ENCODE peak calls at places on chromosomes 5 and 9, in seven cellular contexts. One of them, this sample, is unnamed.

GRCh38 chr5:123035320-123035949 is 1.1 kb downstream of the PPIC start:
- DNase-seq in psoas muscle: peak
- DNase-seq in dorsolateral prefrontal cortex: no peak
- DNase-seq in left lung: peak
- DNase-seq in HepG2: peak
- DNase-seq in cardiac muscle cell: peak
- DNase-seq in RWPE1: peak
- DNase-seq in this sample: peak

GRCh38 chr9:81717061-81717746 is 27.9 kb upstream of the TLE1 start:
- DNase-seq in left lung: no peak
- DNase-seq in cardiac muscle cell: no peak
- DNase-seq in dorsolateral prefrontal cortex: no peak
- DNase-seq in HepG2: no peak
- DNase-seq in psoas muscle: no peak
- DNase-seq in RWPE1: no peak
- DNase-seq in this sample: no peak

GRCh38 chr9:3526903-3527652 is 1.3 kb upstream of the RFX3 start:
- DNase-seq in psoas muscle: peak
- DNase-seq in HepG2: peak
- DNase-seq in left lung: no peak
- DNase-seq in RWPE1: no peak
- DNase-seq in dorsolateral prefrontal cortex: peak
- DNase-seq in cardiac muscle cell: peak
- DNase-seq in this sample: no peak

GRCh38 chr5:159332800-159333563 is 2.7 kb upstream of the IL12B start:
- DNase-seq in left lung: no peak
- DNase-seq in HepG2: no peak
- DNase-seq in cardiac muscle cell: no peak
- DNase-seq in psoas muscle: no peak
- DNase-seq in RWPE1: no peak
- DNase-seq in dorsolateral prefrontal cortex: no peak
- DNase-seq in this sample: no peak

GRCh38 chr5:37668524-37669047 is 171.3 kb downstream of the GDNF start:
- DNase-seq in HepG2: peak
- DNase-seq in psoas muscle: peak
- DNase-seq in dorsolateral prefrontal cortex: no peak
- DNase-seq in RWPE1: peak
- DNase-seq in left lung: peak
- DNase-seq in cardiac muscle cell: peak
- DNase-seq in this sample: no peak

GRCh38 chr9:109440797-109441287 is 57.3 kb downstream of the PTPN3 start:
- DNase-seq in RWPE1: peak
- DNase-seq in HepG2: peak
- DNase-seq in psoas muscle: no peak
- DNase-seq in cardiac muscle cell: peak
- DNase-seq in dorsolateral prefrontal cortex: peak
- DNase-seq in left lung: no peak
- DNase-seq in this sample: peak

GRCh38 chr5:147750065-147750464 is 32.5 kb downstream of the JAKMIP2 start:
- DNase-seq in cardiac muscle cell: no peak
- DNase-seq in psoas muscle: no peak
- DNase-seq in RWPE1: no peak
- DNase-seq in HepG2: no peak
- DNase-seq in dorsolateral prefrontal cortex: no peak
- DNase-seq in left lung: no peak
- DNase-seq in this sample: no peak

GRCh38 chr9:126857261-126857960 is 3.0 kb upstream of the ZBTB34 start:
- DNase-seq in dorsolateral prefrontal cortex: no peak
- DNase-seq in psoas muscle: no peak
- DNase-seq in HepG2: no peak
- DNase-seq in cardiac muscle cell: peak
- DNase-seq in left lung: no peak
- DNase-seq in RWPE1: no peak
- DNase-seq in this sample: peak

GRCh38 chr5:107331882-107332281 is 338.9 kb downstream of the EFNA5 start:
- DNase-seq in left lung: no peak
- DNase-seq in dorsolateral prefrontal cortex: no peak
- DNase-seq in RWPE1: no peak
- DNase-seq in cardiac muscle cell: peak
- DNase-seq in psoas muscle: no peak
- DNase-seq in HepG2: no peak
- DNase-seq in this sample: no peak

GRCh38 chr5:107937710-107938355 is 267.1 kb upstream of the EFNA5 start:
- DNase-seq in left lung: no peak
- DNase-seq in RWPE1: no peak
- DNase-seq in HepG2: peak
- DNase-seq in cardiac muscle cell: no peak
- DNase-seq in dorsolateral prefrontal cortex: no peak
- DNase-seq in psoas muscle: no peak
- DNase-seq in this sample: no peak

GRCh38 chr9:133880136-133880535 is 112.0 kb downstream of the VAV2 start:
- DNase-seq in cardiac muscle cell: no peak
- DNase-seq in RWPE1: no peak
- DNase-seq in dorsolateral prefrontal cortex: no peak
- DNase-seq in HepG2: no peak
- DNase-seq in psoas muscle: no peak
- DNase-seq in left lung: no peak
- DNase-seq in this sample: no peak

GRCh38 chr9:84978761-84979160 is 309.2 kb downstream of the NTRK2 start:
- DNase-seq in left lung: no peak
- DNase-seq in HepG2: no peak
- DNase-seq in RWPE1: no peak
- DNase-seq in cardiac muscle cell: no peak
- DNase-seq in psoas muscle: no peak
- DNase-seq in dorsolateral prefrontal cortex: no peak
- DNase-seq in this sample: no peak

GRCh38 chr5:159660401-159660800 is 255.9 kb upstream of the ADRA1B start:
- DNase-seq in RWPE1: peak
- DNase-seq in HepG2: no peak
- DNase-seq in left lung: no peak
- DNase-seq in cardiac muscle cell: no peak
- DNase-seq in psoas muscle: no peak
- DNase-seq in dorsolateral prefrontal cortex: no peak
- DNase-seq in this sample: no peak

GRCh38 chr9:36640982-36641381 is 68.3 kb downstream of the MELK start:
- DNase-seq in left lung: no peak
- DNase-seq in dorsolateral prefrontal cortex: no peak
- DNase-seq in psoas muscle: no peak
- DNase-seq in cardiac muscle cell: no peak
- DNase-seq in HepG2: no peak
- DNase-seq in RWPE1: no peak
- DNase-seq in this sample: no peak

GRCh38 chr5:30324083-30324482 is 869.4 kb upstream of the CDH6 start:
- DNase-seq in psoas muscle: no peak
- DNase-seq in RWPE1: no peak
- DNase-seq in left lung: no peak
- DNase-seq in dorsolateral prefrontal cortex: no peak
- DNase-seq in cardiac muscle cell: no peak
- DNase-seq in HepG2: no peak
- DNase-seq in this sample: no peak

GRCh38 chr5:62083661-62084060 is 222.3 kb upstream of the KIF2A start:
- DNase-seq in RWPE1: peak
- DNase-seq in left lung: no peak
- DNase-seq in dorsolateral prefrontal cortex: no peak
- DNase-seq in cardiac muscle cell: no peak
- DNase-seq in psoas muscle: no peak
- DNase-seq in HepG2: no peak
- DNase-seq in this sample: no peak

GRCh38 chr9:136520053-136520540 is 25.8 kb downstream of the NOTCH1 start:
- DNase-seq in left lung: peak
- DNase-seq in RWPE1: no peak
- DNase-seq in HepG2: peak
- DNase-seq in psoas muscle: no peak
- DNase-seq in dorsolateral prefrontal cortex: no peak
- DNase-seq in cardiac muscle cell: no peak
- DNase-seq in this sample: no peak

GRCh38 chr5:2656186-2656585 is 95.3 kb downstream of the IRX2 start:
- DNase-seq in dorsolateral prefrontal cortex: no peak
- DNase-seq in HepG2: no peak
- DNase-seq in cardiac muscle cell: peak
- DNase-seq in left lung: no peak
- DNase-seq in psoas muscle: no peak
- DNase-seq in RWPE1: peak
- DNase-seq in this sample: no peak

GRCh38 chr9:36823934-36824333 is 210.1 kb downstream of the PAX5 start:
- DNase-seq in psoas muscle: no peak
- DNase-seq in dorsolateral prefrontal cortex: no peak
- DNase-seq in HepG2: no peak
- DNase-seq in cardiac muscle cell: no peak
- DNase-seq in RWPE1: no peak
- DNase-seq in left lung: no peak
- DNase-seq in this sample: no peak

GRCh38 chr5:65395526-65396155 is 86.1 kb downstream of the ADAMTS6 start:
- DNase-seq in HepG2: no peak
- DNase-seq in left lung: no peak
- DNase-seq in cardiac muscle cell: peak
- DNase-seq in psoas muscle: no peak
- DNase-seq in dorsolateral prefrontal cortex: no peak
- DNase-seq in RWPE1: peak
- DNase-seq in this sample: no peak

GRCh38 chr9:90855208-90856000 is 53.8 kb downstream of the SYK start:
- DNase-seq in RWPE1: no peak
- DNase-seq in dorsolateral prefrontal cortex: no peak
- DNase-seq in left lung: no peak
- DNase-seq in cardiac muscle cell: no peak
- DNase-seq in HepG2: no peak
- DNase-seq in psoas muscle: no peak
- DNase-seq in this sample: no peak

GRCh38 chr9:96457266-96457665 is 7.3 kb downstream of the HABP4 start:
- DNase-seq in psoas muscle: no peak
- DNase-seq in RWPE1: no peak
- DNase-seq in left lung: no peak
- DNase-seq in HepG2: no peak
- DNase-seq in dorsolateral prefrontal cortex: no peak
- DNase-seq in cardiac muscle cell: no peak
- DNase-seq in this sample: no peak

GRCh38 chr9:35516481-35516880 is 26.6 kb downstream of the RUSC2 start:
- DNase-seq in dorsolateral prefrontal cortex: no peak
- DNase-seq in psoas muscle: no peak
- DNase-seq in left lung: no peak
- DNase-seq in RWPE1: peak
- DNase-seq in cardiac muscle cell: peak
- DNase-seq in HepG2: no peak
- DNase-seq in this sample: no peak

GRCh38 chr5:173474881-173475287 is 141.6 kb downstream of the BOD1 start:
- DNase-seq in RWPE1: no peak
- DNase-seq in dorsolateral prefrontal cortex: no peak
- DNase-seq in left lung: no peak
- DNase-seq in cardiac muscle cell: peak
- DNase-seq in psoas muscle: no peak
- DNase-seq in HepG2: no peak
- DNase-seq in this sample: no peak

GRCh38 chr5:132961887-132962286 is 1.5 kb downstream of the AFF4 start:
- DNase-seq in dorsolateral prefrontal cortex: no peak
- DNase-seq in cardiac muscle cell: peak
- DNase-seq in left lung: no peak
- DNase-seq in RWPE1: no peak
- DNase-seq in psoas muscle: no peak
- DNase-seq in HepG2: no peak
- DNase-seq in this sample: no peak

GRCh38 chr5:98771389-98772109 is 1.9 kb upstream of the RGMB start:
- DNase-seq in HepG2: peak
- DNase-seq in dorsolateral prefrontal cortex: peak
- DNase-seq in left lung: no peak
- DNase-seq in psoas muscle: no peak
- DNase-seq in cardiac muscle cell: peak
- DNase-seq in RWPE1: peak
- DNase-seq in this sample: no peak

GRCh38 chr9:137313956-137314560 is 12.0 kb upstream of the NRARP start:
- DNase-seq in HepG2: no peak
- DNase-seq in RWPE1: peak
- DNase-seq in cardiac muscle cell: no peak
- DNase-seq in left lung: no peak
- DNase-seq in dorsolateral prefrontal cortex: no peak
- DNase-seq in psoas muscle: peak
- DNase-seq in this sample: peak

GRCh38 chr5:171630047-171630669 is 155.5 kb upstream of the SMIM23 start:
- DNase-seq in RWPE1: peak
- DNase-seq in HepG2: no peak
- DNase-seq in dorsolateral prefrontal cortex: peak
- DNase-seq in psoas muscle: peak
- DNase-seq in left lung: peak
- DNase-seq in cardiac muscle cell: peak
- DNase-seq in this sample: no peak

GRCh38 chr5:179869101-179869500 is 10.5 kb upstream of the MRNIP start:
- DNase-seq in psoas muscle: no peak
- DNase-seq in dorsolateral prefrontal cortex: no peak
- DNase-seq in cardiac muscle cell: no peak
- DNase-seq in HepG2: no peak
- DNase-seq in RWPE1: no peak
- DNase-seq in left lung: no peak
- DNase-seq in this sample: no peak

GRCh38 chr5:33105521-33105941 is 335.2 kb upstream of the TARS1 start:
- DNase-seq in HepG2: no peak
- DNase-seq in dorsolateral prefrontal cortex: no peak
- DNase-seq in RWPE1: peak
- DNase-seq in left lung: no peak
- DNase-seq in cardiac muscle cell: peak
- DNase-seq in psoas muscle: no peak
- DNase-seq in this sample: no peak

GRCh38 chr5:33102551-33102950 is 338.2 kb upstream of the TARS1 start:
- DNase-seq in cardiac muscle cell: no peak
- DNase-seq in RWPE1: no peak
- DNase-seq in left lung: no peak
- DNase-seq in psoas muscle: no peak
- DNase-seq in dorsolateral prefrontal cortex: no peak
- DNase-seq in HepG2: no peak
- DNase-seq in this sample: no peak
- H3K27ac ChIP-seq in cardiac muscle cell: no peak
- H3K27ac ChIP-seq in RWPE1: no peak
- H3K27ac ChIP-seq in left lung: no peak
- H3K27ac ChIP-seq in psoas muscle: no peak
- H3K27ac ChIP-seq in dorsolateral prefrontal cortex: no peak
- H3K27ac ChIP-seq in HepG2: no peak
- H3K27ac ChIP-seq in this sample: no peak

GRCh38 chr5:77630246-77631165 is 8.0 kb downstream of the OTP start:
- DNase-seq in HepG2: peak
- DNase-seq in psoas muscle: peak
- DNase-seq in cardiac muscle cell: no peak
- DNase-seq in RWPE1: peak
- DNase-seq in dorsolateral prefrontal cortex: no peak
- DNase-seq in left lung: peak
- DNase-seq in this sample: peak
- H3K27ac ChIP-seq in HepG2: no peak
- H3K27ac ChIP-seq in psoas muscle: no peak
- H3K27ac ChIP-seq in cardiac muscle cell: no peak
- H3K27ac ChIP-seq in RWPE1: no peak
- H3K27ac ChIP-seq in dorsolateral prefrontal cortex: no peak
- H3K27ac ChIP-seq in left lung: no peak
- H3K27ac ChIP-seq in this sample: no peak

GRCh38 chr9:130824616-130825015 is 10.4 kb upstream of the ABL1 start:
- DNase-seq in cardiac muscle cell: no peak
- DNase-seq in dorsolateral prefrontal cortex: no peak
- DNase-seq in left lung: no peak
- DNase-seq in RWPE1: no peak
- DNase-seq in HepG2: no peak
- DNase-seq in psoas muscle: no peak
- DNase-seq in this sample: no peak
- H3K27ac ChIP-seq in cardiac muscle cell: peak
- H3K27ac ChIP-seq in dorsolateral prefrontal cortex: peak
- H3K27ac ChIP-seq in left lung: peak
- H3K27ac ChIP-seq in RWPE1: no peak
- H3K27ac ChIP-seq in HepG2: no peak
- H3K27ac ChIP-seq in psoas muscle: peak
- H3K27ac ChIP-seq in this sample: peak

GRCh38 chr5:133992429-133993151 is 12.2 kb downstream of the VDAC1 start:
- DNase-seq in cardiac muscle cell: no peak
- DNase-seq in dorsolateral prefrontal cortex: no peak
- DNase-seq in left lung: peak
- DNase-seq in RWPE1: no peak
- DNase-seq in psoas muscle: peak
- DNase-seq in HepG2: no peak
- DNase-seq in this sample: no peak
- H3K27ac ChIP-seq in cardiac muscle cell: peak
- H3K27ac ChIP-seq in dorsolateral prefrontal cortex: peak
- H3K27ac ChIP-seq in left lung: no peak
- H3K27ac ChIP-seq in RWPE1: peak
- H3K27ac ChIP-seq in psoas muscle: peak
- H3K27ac ChIP-seq in HepG2: no peak
- H3K27ac ChIP-seq in this sample: no peak

This sample was measured in pancreas.